ENCODE peak calls at places on chromosomes 16 and 17, in eight cellular contexts. G, E, P, Q, C, S, L and R are unnamed samples.

GRCh38 chr17:67421869-67422273 is 44.8 kb downstream of the PITPNC1 start:
- DNase-seq in G (peak), E (peak), P (peak), Q (peak), C (peak), S (peak), L (no peak), R (no peak)

GRCh38 chr16:85715169-85716015 is 26.6 kb upstream of the GINS2 start:
- DNase-seq in G (no peak), E (no peak), P (no peak), Q (no peak), C (peak), S (peak), L (no peak), R (no peak)

GRCh38 chr17:15451681-15452080 is 15.7 kb downstream of the CDRT4 start:
- DNase-seq in G (peak), E (no peak), P (no peak), Q (no peak), C (no peak), S (peak), L (no peak), R (no peak)

GRCh38 chr16:30351586-30352419 is 3.3 kb downstream of the CD2BP2 start:
- DNase-seq in G (peak), E (no peak), P (no peak), Q (peak), C (peak), S (peak), L (peak), R (no peak)

GRCh38 chr17:76278952-76279741 is 14.0 kb downstream of the UBALD2 start:
- DNase-seq in G (peak), E (peak), P (peak), Q (peak), C (no peak), S (peak), L (peak), R (peak)

GRCh38 chr17:1713878-1714487 is 3.8 kb upstream of the TLCD2 start:
- DNase-seq in G (peak), E (no peak), P (peak), Q (no peak), C (no peak), S (peak), L (no peak), R (peak)

GRCh38 chr17:731943-732787 is at the start of gene TLCD3A:
- DNase-seq in G (peak), E (peak), P (peak), Q (peak), C (no peak), S (peak), L (peak), R (peak)

GRCh38 chr17:44307387-44308186 is 814 bp upstream of the RUNDC3A start:
- DNase-seq in G (peak), E (no peak), P (peak), Q (no peak), C (no peak), S (no peak), L (no peak), R (peak)

GRCh38 chr16:674968-675883 is at the start of gene RHBDL1:
- DNase-seq in G (no peak), E (no peak), P (no peak), Q (no peak), C (no peak), S (peak), L (no peak), R (no peak)

GRCh38 chr17:35069311-35069710 is 5.8 kb upstream of the RFFL start:
- DNase-seq in G (no peak), E (no peak), P (no peak), Q (no peak), C (peak), S (peak), L (no peak), R (no peak)

GRCh38 chr17:50386451-50386994 is 10.8 kb downstream of the LRRC59 start:
- DNase-seq in G (no peak), E (no peak), P (no peak), Q (no peak), C (no peak), S (no peak), L (no peak), R (no peak)

GRCh38 chr17:45325810-45326209 is 9.0 kb upstream of the MAP3K14 start:
- DNase-seq in G (no peak), E (no peak), P (no peak), Q (no peak), C (no peak), S (no peak), L (peak), R (no peak)

GRCh38 chr16:88591577-88592021 is 21.4 kb downstream of the ZC3H18 start:
- DNase-seq in G (no peak), E (no peak), P (no peak), Q (no peak), C (no peak), S (no peak), L (peak), R (no peak)

GRCh38 chr16:2466667-2467300 is 4.3 kb upstream of the NTN3 start:
- DNase-seq in G (no peak), E (no peak), P (no peak), Q (no peak), C (no peak), S (no peak), L (no peak), R (no peak)

GRCh38 chr17:5537251-5537650 is 47.1 kb downstream of the NLRP1 start:
- DNase-seq in G (no peak), E (no peak), P (no peak), Q (no peak), C (peak), S (peak), L (no peak), R (no peak)

GRCh38 chr17:82246365-82247174 is 17.7 kb downstream of the SLC16A3 start:
- DNase-seq in G (peak), E (no peak), P (peak), Q (no peak), C (no peak), S (peak), L (no peak), R (no peak)

GRCh38 chr17:43591750-43592562 is 45.8 kb upstream of the ETV4 start:
- DNase-seq in G (peak), E (no peak), P (no peak), Q (no peak), C (peak), S (peak), L (peak), R (peak)

GRCh38 chr17:29555840-29556239 is 11.0 kb downstream of the ABHD15 start:
- DNase-seq in G (no peak), E (no peak), P (peak), Q (no peak), C (no peak), S (no peak), L (no peak), R (peak)

GRCh38 chr17:8473451-8474192 is 37.9 kb downstream of the NDEL1 start:
- DNase-seq in G (no peak), E (no peak), P (no peak), Q (no peak), C (no peak), S (no peak), L (no peak), R (no peak)

GRCh38 chr16:82033006-82033405 is 2.0 kb upstream of the HSD17B2 start:
- DNase-seq in G (no peak), E (no peak), P (no peak), Q (no peak), C (no peak), S (no peak), L (no peak), R (no peak)

GRCh38 chr17:74059471-74059870 is 144.0 kb upstream of the RPL38 start:
- DNase-seq in G (no peak), E (no peak), P (no peak), Q (no peak), C (no peak), S (no peak), L (no peak), R (no peak)

GRCh38 chr17:75769536-75769935 is 4.5 kb upstream of the GALK1 start:
- DNase-seq in G (no peak), E (no peak), P (no peak), Q (no peak), C (no peak), S (no peak), L (no peak), R (no peak)

GRCh38 chr16:13138528-13138927 is 237.1 kb downstream of the SHISA9 start:
- DNase-seq in G (no peak), E (no peak), P (no peak), Q (no peak), C (no peak), S (no peak), L (no peak), R (no peak)

GRCh38 chr16:56408379-56409098 is 16.8 kb downstream of the AMFR start:
- DNase-seq in G (no peak), E (no peak), P (peak), Q (peak), C (no peak), S (no peak), L (no peak), R (no peak)

GRCh38 chr17:46782250-46782953 is 36.1 kb downstream of the WNT3 start:
- DNase-seq in G (peak), E (no peak), P (peak), Q (peak), C (no peak), S (peak), L (no peak), R (peak)

GRCh38 chr16:87057291-87057881 is 259.8 kb downstream of the C16orf95 start:
- DNase-seq in G (no peak), E (no peak), P (no peak), Q (no peak), C (no peak), S (peak), L (no peak), R (peak)